ENCODE peak calls at places on chromosomes 5 and 9, in four cellular contexts. R is tibial nerve, L is hippocampal formation, P is ecto neural progenitor cell. Y is an unnamed sample.

GRCh38 chr5:80069918-80070318 is 34.8 kb downstream of the THBS4 start:
- DNase-seq in R (no peak), L (no peak), P (peak), Y (no peak)

GRCh38 chr5:147446528-147446927 is 63.3 kb downstream of the DPYSL3 start:
- DNase-seq in R (no peak), L (no peak), P (no peak), Y (no peak)

GRCh38 chr5:158023266-158023665 is 164.3 kb upstream of the CLINT1 start:
- DNase-seq in R (no peak), L (no peak), P (no peak), Y (no peak)

GRCh38 chr5:173793677-173794570 is 94.2 kb upstream of the CPEB4 start:
- DNase-seq in R (no peak), L (no peak), P (no peak), Y (no peak)

GRCh38 chr9:98488578-98489312 is 220.0 kb downstream of the GABBR2 start:
- DNase-seq in R (no peak), L (no peak), P (no peak), Y (no peak)

GRCh38 chr9:137982132-137982666 is 104.6 kb downstream of the CACNA1B start:
- DNase-seq in R (no peak), L (no peak), P (peak), Y (no peak)

GRCh38 chr5:138528208-138528607 is 14.8 kb downstream of the ETF1 start:
- DNase-seq in R (no peak), L (no peak), P (no peak), Y (no peak)

GRCh38 chr5:148729182-148729581 is 74.9 kb upstream of the HTR4 start:
- DNase-seq in R (no peak), L (no peak), P (no peak), Y (no peak)

GRCh38 chr5:173789031-173789920 is 98.9 kb upstream of the CPEB4 start:
- DNase-seq in R (no peak), L (no peak), P (no peak), Y (no peak)

GRCh38 chr5:176837707-176838115 is 27.4 kb downstream of the UNC5A start:
- DNase-seq in R (peak), L (peak), P (peak), Y (peak)

GRCh38 chr5:141363952-141364660 is at the start of gene PCDHGA5:
- DNase-seq in R (no peak), L (no peak), P (no peak), Y (no peak)

Y was measured in HEK293T.